ENCODE peak calls at places on chromosome 22, in nine cellular contexts. W, V, Q, R, X, K, G, A and E are unnamed samples.

GRCh38 chr22:33380789-33381530 is 322.8 kb upstream of the SYN3 start:
- DNase-seq in K (no peak), A (peak), V (peak), G (no peak), X (no peak), Q (peak), W (peak), R (peak), E (peak)

GRCh38 chr22:25350551-25350971 is 131.1 kb downstream of the CRYBB2 start:
- DNase-seq in X (no peak), Q (no peak), G (no peak), V (no peak), K (no peak), A (no peak), W (no peak), R (no peak), E (no peak)

GRCh38 chr22:38947321-38948112 is 9.9 kb upstream of the APOBEC3A start:
- DNase-seq in K (no peak), V (peak), G (no peak), W (no peak), X (no peak), R (peak), Q (no peak), A (no peak), E (no peak)

GRCh38 chr22:28808716-28809355 is 8.5 kb upstream of the XBP1 start:
- DNase-seq in K (no peak), A (no peak), G (no peak), R (no peak), V (peak), X (no peak), W (no peak), Q (no peak), E (no peak)

GRCh38 chr22:41181349-41182241 is 23.5 kb upstream of the L3MBTL2 start:
- DNase-seq in K (no peak), V (peak), G (no peak), X (no peak), R (peak), A (peak), Q (no peak), W (no peak), E (peak)

GRCh38 chr22:48370508-48371325 is 1457.0 kb downstream of the BRD1 start:
- DNase-seq in Q (no peak), R (no peak), X (no peak), K (no peak), A (peak), G (no peak), W (no peak), V (no peak), E (no peak)

GRCh38 chr22:34886391-34886790 is 179.6 kb upstream of the ISX start:
- DNase-seq in R (no peak), W (no peak), A (peak), X (no peak), V (no peak), Q (no peak), K (no peak), G (no peak), E (no peak)

GRCh38 chr22:44091021-44091721 is 67.1 kb downstream of the PARVB start:
- DNase-seq in X (no peak), K (no peak), Q (peak), V (peak), A (no peak), W (no peak), G (peak), R (no peak), E (no peak)

GRCh38 chr22:46525681-46526483 is 11.5 kb downstream of the CELSR1 start:
- DNase-seq in W (no peak), K (no peak), R (peak), X (no peak), G (no peak), Q (no peak), V (no peak), A (no peak), E (no peak)

GRCh38 chr22:46500201-46500600 is 37.2 kb downstream of the CELSR1 start:
- DNase-seq in Q (no peak), K (no peak), W (no peak), X (no peak), G (peak), A (no peak), V (no peak), R (no peak), E (no peak)

GRCh38 chr22:49954354-49954753 is 6.2 kb upstream of the PIM3 start:
- DNase-seq in G (no peak), V (no peak), Q (no peak), R (no peak), A (no peak), W (no peak), X (peak), K (no peak), E (no peak)

GRCh38 chr22:28978158-28978557 is 83.5 kb downstream of the C22orf31 start:
- DNase-seq in V (peak), G (peak), Q (peak), K (no peak), W (no peak), R (peak), X (no peak), A (no peak), E (peak)

GRCh38 chr22:48979482-48979881 is 848.2 kb downstream of the BRD1 start:
- DNase-seq in W (no peak), V (peak), R (no peak), Q (no peak), K (no peak), X (no peak), G (no peak), A (no peak), E (no peak)

GRCh38 chr22:45462034-45462655 is 40.5 kb upstream of the FBLN1 start:
- DNase-seq in G (peak), A (no peak), V (peak), R (no peak), W (no peak), K (no peak), Q (no peak), X (no peak), E (peak)

GRCh38 chr22:48739348-48740085 is 1088.2 kb downstream of the BRD1 start:
- DNase-seq in A (no peak), V (no peak), W (no peak), R (no peak), X (no peak), Q (no peak), K (no peak), G (no peak), E (no peak)

GRCh38 chr22:42368379-42369249 is 63.6 kb downstream of the NFAM1 start:
- DNase-seq in G (no peak), K (no peak), Q (no peak), V (no peak), A (no peak), W (no peak), X (no peak), R (no peak), E (no peak)

GRCh38 chr22:49547751-49548239 is 279.9 kb downstream of the BRD1 start:
- DNase-seq in A (no peak), X (no peak), Q (no peak), R (no peak), K (no peak), W (no peak), V (no peak), G (no peak), E (no peak)

GRCh38 chr22:45159652-45160462 is 3.9 kb upstream of the NUP50 start:
- DNase-seq in X (peak), K (no peak), W (no peak), R (no peak), Q (no peak), A (no peak), V (peak), G (no peak), E (peak)

GRCh38 chr22:37274380-37274862 is 7.9 kb upstream of the CYTH4 start:
- DNase-seq in Q (no peak), W (no peak), A (no peak), R (no peak), G (no peak), K (no peak), X (no peak), V (peak), E (no peak)

GRCh38 chr22:45314054-45314721 is 4.5 kb downstream of the FAM118A start:
- DNase-seq in A (no peak), K (no peak), W (no peak), G (peak), R (no peak), V (peak), Q (no peak), X (no peak), E (peak)

GRCh38 chr22:38572065-38572464 is 2.1 kb upstream of the DMC1 start:
- DNase-seq in W (no peak), Q (peak), A (peak), X (peak), K (no peak), V (peak), G (peak), R (peak), E (peak)

GRCh38 chr22:38203855-38204497 is 2.2 kb downstream of the MAFF start:
- DNase-seq in A (no peak), W (no peak), X (no peak), K (no peak), R (peak), G (no peak), V (peak), Q (peak), E (peak)

GRCh38 chr22:38314992-38315800 is 2.0 kb downstream of the CSNK1E start:
- DNase-seq in K (no peak), X (no peak), R (no peak), A (peak), Q (no peak), W (no peak), G (no peak), V (no peak), E (peak)

GRCh38 chr22:42196454-42196853 is 65.8 kb upstream of the CYP2D6 start:
- DNase-seq in Q (no peak), V (no peak), A (no peak), K (no peak), W (no peak), R (no peak), X (no peak), G (no peak), E (no peak)

GRCh38 chr22:38461414-38462081 is 6.3 kb upstream of the KDELR3 start:
- DNase-seq in R (peak), X (peak), G (peak), W (peak), A (peak), Q (peak), V (peak), K (peak), E (peak)

GRCh38 chr22:45783021-45783420 is 111.4 kb downstream of the ATXN10 start:
- DNase-seq in R (no peak), A (no peak), X (no peak), G (no peak), V (no peak), Q (peak), W (no peak), K (no peak), E (no peak)

GRCh38 chr22:44676441-44677298 is 25.3 kb upstream of the PRR5 start:
- DNase-seq in A (no peak), K (no peak), W (no peak), Q (no peak), R (no peak), V (peak), G (peak), X (no peak), E (peak)

GRCh38 chr22:49747705-49748104 is 80.0 kb downstream of the BRD1 start:
- DNase-seq in K (no peak), A (no peak), Q (no peak), G (no peak), R (no peak), W (no peak), X (no peak), V (no peak), E (no peak)

GRCh38 chr22:46370584-46371373 is 35.3 kb downstream of the TRMU start:
- DNase-seq in X (no peak), Q (no peak), W (no peak), V (no peak), A (no peak), R (no peak), K (no peak), G (no peak), E (no peak)

GRCh38 chr22:25448435-25449051 is 115.9 kb upstream of the GRK3 start:
- DNase-seq in G (peak), K (no peak), Q (peak), A (peak), X (no peak), R (peak), V (peak), W (no peak), E (peak)

GRCh38 chr22:23767303-23767672 is 484 bp downstream of the CHCHD10 start:
- DNase-seq in W (no peak), G (no peak), R (no peak), A (no peak), Q (no peak), K (no peak), X (no peak), V (no peak), E (no peak)

GRCh38 chr22:23764931-23765881 is 2.4 kb downstream of the C22orf15 start:
- DNase-seq in G (no peak), Q (no peak), X (no peak), K (no peak), V (no peak), R (no peak), W (no peak), A (no peak), E (no peak)

GRCh38 chr22:23762866-23763578 is at the start of gene C22orf15:
- DNase-seq in Q (peak), G (no peak), R (no peak), W (no peak), A (peak), X (no peak), K (no peak), V (peak), E (peak)

GRCh38 chr22:23760056-23760455 is 2.7 kb upstream of the C22orf15 start:
- DNase-seq in Q (no peak), W (no peak), K (no peak), A (no peak), X (no peak), V (no peak), G (no peak), R (no peak), E (no peak)

GRCh38 chr22:23763579-23764331 is 965 bp downstream of the C22orf15 start:
- DNase-seq in V (no peak), Q (no peak), K (no peak), W (no peak), G (peak), A (no peak), R (no peak), X (no peak), E (no peak)
- H3K4me3 ChIP-seq in V (no peak), Q (peak), K (peak), W (peak), G (no peak), A (peak), R (no peak), X (no peak), E (peak)

GRCh38 chr22:26564672-26565071 is 25.3 kb downstream of the TPST2 start:
- DNase-seq in R (no peak), X (no peak), A (no peak), K (no peak), V (no peak), G (no peak), W (no peak), Q (no peak), E (no peak)

GRCh38 chr22:26563022-26563421 is 26.9 kb downstream of the TPST2 start:
- DNase-seq in X (no peak), W (no peak), V (no peak), R (no peak), Q (no peak), K (no peak), A (no peak), G (no peak), E (no peak)

GRCh38 chr22:26559961-26560575 is 29.9 kb downstream of the TPST2 start:
- DNase-seq in Q (no peak), V (peak), R (no peak), W (no peak), K (no peak), X (peak), A (no peak), G (no peak), E (no peak)

GRCh38 chr22:26564181-26564580 is 25.8 kb downstream of the TPST2 start:
- DNase-seq in W (no peak), K (no peak), G (no peak), Q (no peak), V (no peak), X (no peak), A (no peak), R (peak), E (no peak)

GRCh38 chr22:26561756-26562417 is 28.0 kb downstream of the TPST2 start:
- DNase-seq in W (no peak), Q (no peak), R (no peak), X (peak), V (no peak), K (no peak), A (no peak), G (no peak), E (no peak)
- TF ChIP-seq CTCF in W (no peak), Q (no peak), R (no peak), X (no peak), V (no peak), K (no peak), A (no peak), G (no peak), E (no peak)

DNA sequence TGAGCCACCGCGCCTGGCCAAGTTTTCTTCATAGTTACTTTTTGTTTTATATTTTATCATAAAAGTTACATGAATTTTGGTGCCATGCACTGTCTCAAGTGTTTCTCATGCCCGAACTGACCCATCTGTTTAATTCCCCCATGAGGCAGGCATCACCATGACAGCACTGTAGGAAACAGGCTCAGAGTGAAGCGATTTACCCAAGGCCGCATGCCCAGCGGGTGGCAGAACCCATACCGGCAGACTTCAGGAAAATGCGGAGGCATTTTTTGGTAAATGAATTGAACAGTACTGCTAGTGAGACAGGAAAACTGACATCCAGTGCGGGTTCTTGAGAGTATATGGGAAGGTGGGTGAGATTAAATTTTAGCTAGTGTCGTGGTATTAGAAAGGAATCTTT is 19.0 kb downstream of the CECR2 start:
- DNase-seq in G (no peak), V (no peak), W (no peak), K (no peak), R (no peak), Q (no peak), X (no peak), A (no peak), E (no peak)
- H3K4me3 ChIP-seq in G (no peak), V (no peak), W (no peak), K (no peak), R (no peak), Q (no peak), X (no peak), A (no peak), E (no peak)

DNA sequence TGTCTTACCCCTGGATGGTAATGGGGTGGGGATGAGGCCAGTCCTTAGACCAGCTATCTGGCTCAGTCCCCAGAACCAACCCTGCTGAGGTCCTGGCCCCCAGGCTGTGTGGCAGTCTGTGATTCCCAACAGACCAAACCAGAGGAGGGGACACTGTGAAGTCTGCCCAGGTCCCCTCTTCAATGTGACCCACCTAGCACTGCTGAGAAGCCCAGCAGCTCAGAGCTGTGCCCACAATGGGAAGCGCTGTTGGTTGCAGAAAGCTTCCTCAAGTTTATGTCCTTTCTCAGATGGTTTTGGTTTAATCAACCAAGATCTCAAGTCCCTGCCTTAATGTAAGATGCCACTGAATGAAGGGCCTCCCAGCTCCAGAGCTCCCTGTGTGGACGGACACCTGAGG is 114.7 kb upstream of the IGLL5 start:
- DNase-seq in X (no peak), G (no peak), K (no peak), V (no peak), A (no peak), W (no peak), Q (no peak), R (no peak), E (no peak)
- TF ChIP-seq CTCF in X (no peak), G (no peak), K (no peak), V (no peak), A (no peak), W (no peak), Q (no peak), R (no peak), E (no peak)

DNA sequence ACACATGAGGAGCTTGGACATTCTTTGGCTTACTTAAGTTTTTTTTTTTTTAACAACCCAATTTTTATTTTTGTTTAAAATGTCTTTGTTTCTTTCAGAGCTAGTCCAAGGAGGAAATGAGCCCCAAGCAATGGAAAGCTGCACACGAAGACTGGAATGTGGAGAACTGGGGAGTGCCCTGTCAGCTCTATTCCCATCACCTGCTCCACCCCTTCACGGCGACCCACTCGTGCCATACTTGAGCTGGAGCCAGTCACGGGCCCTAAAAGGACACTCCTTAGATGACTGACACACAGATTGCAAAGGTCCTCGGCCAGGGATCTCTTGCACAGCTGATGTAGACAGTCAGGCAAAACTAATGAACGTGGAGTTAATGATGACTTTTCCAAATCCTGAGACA is 10.6 kb upstream of the SLC25A18 start:
- DNase-seq in A (no peak), W (no peak), K (no peak), G (peak), R (no peak), Q (no peak), V (no peak), X (no peak), E (no peak)
- H3K4me3 ChIP-seq in A (no peak), W (no peak), K (no peak), G (no peak), R (no peak), Q (no peak), V (no peak), X (no peak), E (no peak)

DNA sequence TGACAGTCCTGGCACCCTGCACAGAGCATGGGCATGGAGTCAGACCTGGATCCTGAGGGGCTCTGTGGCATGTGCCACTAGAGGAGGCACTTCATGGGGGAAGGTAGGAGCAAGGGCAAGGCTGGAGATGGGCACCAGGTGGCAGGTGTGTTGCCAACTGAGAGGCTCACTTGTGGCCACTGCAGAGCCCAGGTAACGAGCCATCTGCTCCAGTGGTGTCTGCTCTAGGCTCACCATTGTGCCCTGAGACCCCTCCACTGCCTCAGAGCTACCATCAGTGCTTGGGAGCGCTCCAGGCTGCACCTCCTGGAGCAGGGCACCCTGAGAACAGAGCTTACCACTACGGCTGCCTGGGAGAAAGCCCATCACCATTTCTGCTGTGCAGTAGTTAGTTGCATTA is 1.3 kb upstream of the ZDHHC8 start:
- DNase-seq in K (no peak), A (no peak), Q (no peak), V (no peak), X (no peak), W (no peak), R (no peak), G (no peak), E (no peak)
- TF ChIP-seq CTCF in K (no peak), A (no peak), Q (no peak), V (no peak), X (no peak), W (no peak), R (peak), G (no peak), E (no peak)